ENCODE peak calls at places on chromosomes 4 and X, in eight cellular contexts. A is psoas muscle; C is naive thymus-derived CD4-positive, alpha-beta T cell; D is suprapubic skin; N is endodermal cell; S is mesendoderm; T is PC-3; K is upper lobe of right lung. W is an unnamed sample.

GRCh38 chr4:17758459-17758858 is 23.0 kb downstream of the FAM184B start:
- DNase-seq in D (no peak), N (no peak), T (no peak), A (no peak), S (no peak), K (no peak), C (no peak), W (no peak)

GRCh38 chr4:37799941-37800554 is 26.4 kb upstream of the PGM2 start:
- DNase-seq in S (no peak), N (no peak), K (no peak), T (no peak), A (no peak), D (no peak), C (no peak), W (no peak)

GRCh38 chrX:22164770-22165388 is 107.8 kb upstream of the CBLL2 start:
- DNase-seq in D (no peak), S (no peak), K (no peak), A (no peak), N (no peak), C (no peak), T (peak), W (no peak)

GRCh38 chr4:182748949-182749348 is 168.2 kb downstream of the DCTD start:
- DNase-seq in T (peak), N (no peak), K (no peak), A (no peak), D (no peak), S (no peak), C (no peak), W (no peak)

GRCh38 chr4:121156822-121157769 is 7.0 kb downstream of the TNIP3 start:
- DNase-seq in N (peak), A (peak), T (peak), S (peak), C (peak), K (peak), D (peak), W (peak)

GRCh38 chrX:106921637-106922036 is 1.4 kb downstream of the CLDN2 start:
- DNase-seq in N (peak), K (no peak), T (no peak), A (no peak), D (no peak), S (no peak), C (no peak), W (no peak)

GRCh38 chr4:33090910-33091309 is 2370.7 kb downstream of the PCDH7 start:
- DNase-seq in K (no peak), S (no peak), C (no peak), D (no peak), T (no peak), A (no peak), N (no peak), W (no peak)

GRCh38 chr4:72527038-72527646 is 41.9 kb downstream of the ADAMTS3 start:
- DNase-seq in C (no peak), N (no peak), T (peak), S (no peak), A (no peak), K (no peak), D (no peak), W (no peak)

GRCh38 chr4:62431513-62431912 is 1231.4 kb downstream of the ADGRL3 start:
- DNase-seq in S (no peak), D (no peak), T (no peak), K (no peak), A (no peak), C (no peak), N (no peak), W (no peak)

DNA sequence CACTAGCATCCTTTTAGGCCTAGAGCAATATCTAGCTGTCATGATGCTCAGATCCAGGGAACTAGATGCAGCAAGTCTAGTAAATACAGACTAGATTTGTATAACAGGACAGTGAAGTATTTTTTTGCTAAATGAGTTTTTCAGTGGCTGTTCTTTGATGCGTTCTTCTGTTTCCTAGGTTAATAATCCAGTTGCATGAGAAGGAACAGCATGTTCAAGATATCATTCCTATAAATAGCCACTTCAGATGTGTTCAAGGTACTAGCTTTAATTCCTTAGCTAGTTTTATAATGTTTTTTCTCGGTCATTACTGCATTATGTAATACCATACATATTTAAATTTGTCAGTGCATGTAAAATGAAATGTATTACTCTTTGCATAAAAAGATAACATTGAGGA is 4.7 kb downstream of the OCRL start:
- DNase-seq in A (no peak), K (no peak), C (no peak), T (no peak), D (no peak), S (no peak), N (no peak), W (no peak)
- H3K27ac ChIP-seq in A (no peak), K (no peak), C (no peak), T (no peak), D (no peak), S (no peak), N (no peak), W (no peak)

DNA sequence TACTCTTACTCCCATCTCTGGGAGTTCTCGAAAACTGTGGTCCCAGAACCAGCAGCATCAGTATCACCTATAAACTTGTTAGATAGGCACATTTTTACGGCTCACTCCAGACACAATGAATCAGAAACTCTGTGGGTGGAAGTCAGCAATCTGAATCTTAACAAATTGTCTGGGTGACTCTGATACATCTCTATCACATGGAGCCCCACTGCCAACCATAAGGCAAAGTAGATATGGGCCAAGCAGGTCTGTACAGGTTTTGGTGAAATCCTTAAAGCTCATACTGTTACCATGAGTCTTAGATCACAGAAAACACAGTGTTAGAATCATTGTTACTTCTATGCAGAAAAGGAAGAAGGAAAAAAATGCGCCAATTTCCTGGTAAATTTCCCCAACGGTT is 122.5 kb upstream of the HCCS start:
- DNase-seq in A (no peak), K (no peak), N (no peak), T (no peak), C (no peak), D (no peak), S (no peak), W (no peak)
- H3K27ac ChIP-seq in A (no peak), K (no peak), N (no peak), T (no peak), C (no peak), D (no peak), S (no peak), W (no peak)

GRCh38 chr4:172997217-172997609 is 171.4 kb upstream of the GALNT7 start:
- DNase-seq in A (no peak), D (no peak), T (no peak), K (no peak), S (no peak), N (no peak), C (no peak), W (no peak)
- H3K27ac ChIP-seq in A (no peak), D (no peak), T (no peak), K (no peak), S (no peak), N (no peak), C (no peak), W (no peak)

GRCh38 chrX:153609917-153610833 is 11.2 kb upstream of the CCNQ start:
- DNase-seq in S (peak), A (peak), D (peak), T (peak), C (peak), N (peak), K (peak), W (peak)

GRCh38 chrX:153614818-153615217 is 15.9 kb upstream of the CCNQ start:
- DNase-seq in C (peak), D (no peak), T (no peak), A (no peak), N (no peak), S (no peak), K (no peak), W (no peak)

GRCh38 chrX:153611298-153612095 is 12.6 kb upstream of the CCNQ start:
- DNase-seq in T (no peak), N (no peak), C (no peak), S (no peak), A (no peak), D (peak), K (no peak), W (no peak)

GRCh38 chrX:153610834-153611209 is 11.9 kb upstream of the CCNQ start:
- DNase-seq in A (no peak), C (no peak), K (no peak), D (peak), N (no peak), S (no peak), T (no peak), W (no peak)

DNA sequence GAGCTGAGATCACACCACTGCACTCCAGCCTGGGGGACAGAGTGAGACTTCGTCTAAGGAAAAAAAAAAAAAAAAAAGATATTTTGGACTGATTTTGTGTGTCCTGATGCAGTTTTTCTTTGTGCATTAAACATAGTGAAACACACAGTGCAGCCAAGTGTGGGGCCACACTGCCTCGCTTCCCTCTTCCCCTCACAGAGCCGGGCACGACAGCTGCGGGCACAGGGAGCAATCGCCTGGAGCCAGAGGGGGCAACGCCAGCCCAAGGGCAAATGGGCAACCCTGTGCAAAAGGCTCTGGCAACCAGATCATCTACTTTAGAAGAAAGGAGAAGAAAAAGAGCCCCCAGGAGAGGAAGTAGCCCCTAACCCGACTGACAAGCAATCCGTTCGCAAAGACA is 13.5 kb upstream of the CCNQ start:
- DNase-seq in D (no peak), K (no peak), C (no peak), S (no peak), A (no peak), T (no peak), N (no peak), W (no peak)
- H3K27ac ChIP-seq in D (no peak), K (no peak), C (no peak), S (no peak), A (no peak), T (no peak), N (no peak), W (no peak)

GRCh38 chr4:88077911-88078310 is 70.5 kb downstream of the PKD2 start:
- DNase-seq in T (no peak), S (no peak), C (no peak), N (no peak), K (no peak), D (no peak), A (no peak), W (no peak)

GRCh38 chr4:88080626-88081025 is 73.2 kb downstream of the PKD2 start:
- DNase-seq in A (no peak), S (no peak), N (no peak), T (no peak), K (no peak), C (no peak), D (no peak), W (no peak)

GRCh38 chr4:88078592-88078991 is 71.2 kb downstream of the PKD2 start:
- DNase-seq in K (no peak), C (no peak), D (no peak), S (peak), A (no peak), N (no peak), T (no peak), W (no peak)

GRCh38 chr4:88070031-88070430 is 62.6 kb downstream of the PKD2 start:
- DNase-seq in K (no peak), C (no peak), S (no peak), D (no peak), N (no peak), T (no peak), A (no peak), W (no peak)

GRCh38 chr4:88075336-88075735 is 67.9 kb downstream of the PKD2 start:
- DNase-seq in D (no peak), C (no peak), A (no peak), T (no peak), K (no peak), S (no peak), N (no peak), W (no peak)
- H3K27ac ChIP-seq in D (no peak), C (no peak), A (no peak), T (no peak), K (no peak), S (no peak), N (no peak), W (no peak)

W was measured in A673.